ENCODE peak calls at places on chromosomes 7 and 10, in four cellular contexts. One of them, this sample, is unnamed.

GRCh38 chr7:141072548-141073172 is 1.2 kb upstream of the TMEM178B start:
- DNase-seq in NCI-H1436: peak; percentile 78
- DNase-seq in left cardiac atrium: peak; percentile 65
- DNase-seq in PC-3: peak; percentile 63
- DNase-seq in this sample: no peak

GRCh38 chr7:75996476-75996875 is 2.1 kb upstream of the TMEM120A start:
- DNase-seq in NCI-H1436: no peak
- DNase-seq in left cardiac atrium: no peak
- DNase-seq in PC-3: no peak
- DNase-seq in this sample: no peak

GRCh38 chr10:28241766-28242399 is 61.0 kb downstream of the MPP7 start:
- DNase-seq in NCI-H1436: peak; percentile 32
- DNase-seq in left cardiac atrium: no peak
- DNase-seq in PC-3: peak; percentile 76
- DNase-seq in this sample: peak; percentile 2

GRCh38 chr7:90412458-90413184 is 9.4 kb downstream of the CLDN12 start:
- DNase-seq in NCI-H1436: no peak
- DNase-seq in left cardiac atrium: no peak
- DNase-seq in PC-3: peak; percentile 63
- DNase-seq in this sample: no peak

GRCh38 chr7:28291559-28291958 is 111.0 kb upstream of the JAZF1 start:
- DNase-seq in NCI-H1436: no peak
- DNase-seq in left cardiac atrium: no peak
- DNase-seq in PC-3: no peak
- DNase-seq in this sample: no peak

GRCh38 chr10:74888947-74889661 is 62.7 kb downstream of the KAT6B start:
- DNase-seq in NCI-H1436: no peak
- DNase-seq in left cardiac atrium: no peak
- DNase-seq in PC-3: peak; percentile 85
- DNase-seq in this sample: no peak

GRCh38 chr10:73910764-73911552 is at the start of gene PLAU:
- DNase-seq in NCI-H1436: peak; percentile 5
- DNase-seq in left cardiac atrium: peak; percentile 54
- DNase-seq in PC-3: peak; percentile 91
- DNase-seq in this sample: no peak

GRCh38 chr10:125012851-125013528 is 71.1 kb downstream of the ZRANB1 start:
- DNase-seq in NCI-H1436: no peak
- DNase-seq in left cardiac atrium: peak; percentile 10
- DNase-seq in PC-3: no peak
- DNase-seq in this sample: no peak

GRCh38 chr10:59064759-59065498 is 111.5 kb upstream of the PHYHIPL start:
- DNase-seq in NCI-H1436: no peak
- DNase-seq in left cardiac atrium: no peak
- DNase-seq in PC-3: no peak
- DNase-seq in this sample: no peak

GRCh38 chr7:110375068-110375467 is 715.9 kb upstream of the LRRN3 start:
- DNase-seq in NCI-H1436: no peak
- DNase-seq in left cardiac atrium: no peak
- DNase-seq in PC-3: no peak
- DNase-seq in this sample: no peak

GRCh38 chr10:6082496-6083395 is 6.1 kb upstream of the RBM17 start:
- DNase-seq in NCI-H1436: no peak
- DNase-seq in left cardiac atrium: no peak
- DNase-seq in PC-3: no peak
- DNase-seq in this sample: no peak

GRCh38 chr7:151711906-151712771 is 164.8 kb downstream of the PRKAG2 start:
- DNase-seq in NCI-H1436: peak; percentile 47
- DNase-seq in left cardiac atrium: no peak
- DNase-seq in PC-3: no peak
- DNase-seq in this sample: no peak

GRCh38 chr7:33744293-33744692 is 161.0 kb upstream of the BMPER start:
- DNase-seq in NCI-H1436: peak; percentile 53
- DNase-seq in left cardiac atrium: no peak
- DNase-seq in PC-3: peak; percentile 42
- DNase-seq in this sample: no peak

GRCh38 chr7:55129409-55130078 is 110.7 kb downstream of the EGFR start:
- DNase-seq in NCI-H1436: no peak
- DNase-seq in left cardiac atrium: no peak
- DNase-seq in PC-3: peak; percentile 90
- DNase-seq in this sample: no peak

GRCh38 chr10:100713859-100714565 is 31.4 kb upstream of the PAX2 start:
- DNase-seq in NCI-H1436: no peak
- DNase-seq in left cardiac atrium: no peak
- DNase-seq in PC-3: no peak
- DNase-seq in this sample: no peak

GRCh38 chr10:80278480-80278879 is 11.0 kb downstream of the MAT1A start:
- DNase-seq in NCI-H1436: no peak
- DNase-seq in left cardiac atrium: no peak
- DNase-seq in PC-3: no peak
- DNase-seq in this sample: no peak

GRCh38 chr10:71978476-71978875 is 14.3 kb downstream of the CHST3 start:
- DNase-seq in NCI-H1436: no peak
- DNase-seq in left cardiac atrium: no peak
- DNase-seq in PC-3: no peak
- DNase-seq in this sample: no peak

GRCh38 chr7:21898265-21898930 is 47.3 kb downstream of the CDCA7L start:
- DNase-seq in NCI-H1436: no peak
- DNase-seq in left cardiac atrium: no peak
- DNase-seq in PC-3: no peak
- DNase-seq in this sample: peak; percentile 62